ENCODE peak calls at places on chromosomes 2 and 18, in eight cellular contexts. J is NCI-H69; X is A172; O is EH; U is AG09309; V is stimulated activated CD8-positive, alpha-beta memory T cell treated with anti-CD3 and anti-CD28 coated beads, Interleukin-4, amount 100 ng/mL, for 4 hours; T is GM18507; B is activated CD4-positive, alpha-beta T cell treated with anti-CD3 and anti-CD28 coated beads, Interleukin-2, amount 50 U/mL, for 48 hours. S is an unnamed sample.

GRCh38 chr2:190216829-190217228 is 102.8 kb downstream of the HIBCH start:
- DNase-seq in J (peak), X (peak), O (peak), U (no peak), V (no peak), T (no peak), B (no peak), S (no peak)

GRCh38 chr2:101792208-101792607 is 94.7 kb downstream of the MAP4K4 start:
- DNase-seq in J (no peak), X (no peak), O (no peak), U (no peak), V (no peak), T (no peak), B (no peak), S (no peak)

GRCh38 chr18:22868831-22869230 is 64.3 kb upstream of the RBBP8 start:
- DNase-seq in J (no peak), X (no peak), O (no peak), U (no peak), V (no peak), T (no peak), B (no peak), S (no peak)

GRCh38 chr2:237725661-237726060 is 72.9 kb upstream of the RBM44 start:
- DNase-seq in J (peak), X (no peak), O (no peak), U (no peak), V (no peak), T (no peak), B (no peak), S (no peak)

GRCh38 chr2:176002684-176003225 is 688 bp upstream of the LNPK start:
- DNase-seq in J (peak), X (peak), O (peak), U (no peak), V (no peak), T (no peak), B (peak), S (peak)

GRCh38 chr2:148273158-148273691 is 252.3 kb downstream of the MBD5 start:
- DNase-seq in J (no peak), X (peak), O (peak), U (peak), V (no peak), T (no peak), B (no peak), S (no peak)

GRCh38 chr2:71524476-71524875 is 71.1 kb downstream of the DYSF start:
- DNase-seq in J (no peak), X (no peak), O (no peak), U (no peak), V (no peak), T (no peak), B (no peak), S (no peak)

GRCh38 chr18:26228562-26229260 is 2.5 kb downstream of the TAF4B start:
- DNase-seq in J (no peak), X (no peak), O (no peak), U (no peak), V (no peak), T (no peak), B (no peak), S (no peak)

GRCh38 chr2:234243871-234244565 is 193.5 kb downstream of the SPP2 start:
- DNase-seq in J (no peak), X (peak), O (no peak), U (no peak), V (no peak), T (no peak), B (no peak), S (no peak)

GRCh38 chr18:70334728-70335329 is 46.0 kb downstream of the SOCS6 start:
- DNase-seq in J (peak), X (no peak), O (peak), U (no peak), V (no peak), T (no peak), B (no peak), S (peak)

GRCh38 chr2:102436284-102436683 is 13.3 kb downstream of the IL18RAP start:
- DNase-seq in J (no peak), X (peak), O (peak), U (no peak), V (no peak), T (no peak), B (peak), S (no peak)

GRCh38 chr2:197286805-197287595 is 23.6 kb downstream of the ANKRD44 start:
- DNase-seq in J (peak), X (peak), O (peak), U (peak), V (no peak), T (no peak), B (no peak), S (peak)

GRCh38 chr2:151828143-151828889 is at the start of gene ARL5A:
- DNase-seq in J (peak), X (peak), O (peak), U (peak), V (peak), T (peak), B (peak), S (peak)

GRCh38 chr2:109120166-109120565 is 8.8 kb upstream of the SH3RF3 start:
- DNase-seq in J (no peak), X (no peak), O (no peak), U (no peak), V (no peak), T (no peak), B (no peak), S (no peak)

GRCh38 chr2:164840930-164841718 is 499 bp downstream of the COBLL1 start:
- DNase-seq in J (no peak), X (peak), O (peak), U (no peak), V (no peak), T (no peak), B (peak), S (peak)

GRCh38 chr2:98824256-98825042 is 93.5 kb upstream of the MGAT4A start:
- DNase-seq in J (no peak), X (no peak), O (no peak), U (no peak), V (no peak), T (no peak), B (no peak), S (no peak)

GRCh38 chr18:7576685-7577084 is 9.6 kb downstream of the PTPRM start:
- DNase-seq in J (no peak), X (peak), O (peak), U (no peak), V (no peak), T (no peak), B (no peak), S (peak)

S was measured in fibroblast of mammary gland.